ENCODE peak calls at places on chromosomes 4 and X, in eight cellular contexts. Q is spleen, L is endothelial cell, M is right lobe of liver, U is tibial nerve, W is Caco-2, H is HCT116, Z is left ventricle myocardium inferior. R is an unnamed sample.

GRCh38 chr4:141463678-141464077 is 172.7 kb upstream of the IL15 start:
- DNase-seq in U (no peak), Q (no peak), L (no peak), H (no peak), M (no peak), Z (no peak), W (no peak), R (no peak)

GRCh38 chrX:96311366-96311765 is 373.3 kb upstream of the DIAPH2 start:
- DNase-seq in W (no peak), M (no peak), U (no peak), L (no peak), Z (no peak), Q (no peak), H (no peak), R (no peak)

GRCh38 chr4:185534850-185535761 is at the start of gene PDLIM3:
- DNase-seq in W (peak), M (peak), H (peak), U (no peak), L (peak), Z (peak), Q (peak), R (peak)

GRCh38 chr4:41362647-41363383 is 106.1 kb downstream of the UCHL1 start:
- DNase-seq in H (no peak), U (no peak), Z (no peak), L (no peak), M (no peak), W (no peak), Q (peak), R (peak)

GRCh38 chr4:111930658-111931057 is 214.6 kb upstream of the FAM241A start:
- DNase-seq in M (no peak), Q (no peak), U (no peak), Z (no peak), H (no peak), L (no peak), W (no peak), R (no peak)

GRCh38 chr4:45172636-45173035 is 446.3 kb upstream of the GNPDA2 start:
- DNase-seq in Q (no peak), M (no peak), H (no peak), W (peak), U (no peak), Z (no peak), L (no peak), R (peak)

GRCh38 chr4:105166066-105166465 is 19.4 kb downstream of the TET2 start:
- DNase-seq in Q (no peak), W (no peak), H (no peak), U (no peak), L (no peak), Z (no peak), M (no peak), R (no peak)

GRCh38 chr4:157270108-157270507 is 49.6 kb downstream of the GRIA2 start:
- DNase-seq in L (no peak), Q (no peak), Z (no peak), H (no peak), W (no peak), U (no peak), M (no peak), R (no peak)

GRCh38 chrX:34404386-34405070 is 252.6 kb downstream of the TMEM47 start:
- DNase-seq in W (no peak), Z (no peak), L (no peak), U (peak), M (peak), H (no peak), Q (no peak), R (no peak)

GRCh38 chr4:47913328-47913727 is 1.1 kb downstream of the NFXL1 start:
- DNase-seq in W (no peak), U (no peak), Q (no peak), L (no peak), M (no peak), H (no peak), Z (no peak), R (no peak)

GRCh38 chr4:169024762-169025161 is 14.7 kb upstream of the CBR4 start:
- DNase-seq in H (peak), W (no peak), Q (no peak), U (peak), L (no peak), M (no peak), Z (no peak), R (no peak)

GRCh38 chr4:17846256-17846655 is 35.5 kb downstream of the NCAPG start:
- DNase-seq in U (no peak), Q (no peak), L (no peak), W (no peak), M (no peak), H (no peak), Z (no peak), R (no peak)

GRCh38 chr4:171813195-171813955 is at the start of gene GALNTL6:
- DNase-seq in H (no peak), L (peak), W (no peak), M (peak), Z (no peak), Q (peak), U (no peak), R (peak)

GRCh38 chr4:181194096-181194495 is 1049.1 kb upstream of the TENM3 start:
- DNase-seq in H (no peak), W (no peak), Z (no peak), M (no peak), Q (no peak), L (no peak), U (no peak), R (no peak)

GRCh38 chrX:150958177-150958576 is 25.0 kb upstream of the HMGB3 start:
- DNase-seq in M (no peak), W (no peak), Z (no peak), L (no peak), H (no peak), U (no peak), Q (no peak), R (no peak)

GRCh38 chr4:16055937-16056336 is 27.9 kb downstream of the PROM1 start:
- DNase-seq in Z (no peak), U (peak), W (no peak), Q (no peak), L (no peak), M (no peak), H (no peak), R (no peak)

GRCh38 chr4:80035336-80035735 is 37.7 kb downstream of the ANTXR2 start:
- DNase-seq in L (peak), U (no peak), W (no peak), H (no peak), M (no peak), Z (no peak), Q (no peak), R (no peak)

GRCh38 chr4:80036949-80037348 is 36.1 kb downstream of the ANTXR2 start:
- DNase-seq in M (no peak), U (no peak), L (no peak), Q (no peak), Z (no peak), H (no peak), W (no peak), R (no peak)

GRCh38 chr4:80029364-80029763 is 43.7 kb downstream of the ANTXR2 start:
- DNase-seq in Z (no peak), Q (no peak), U (no peak), L (no peak), M (no peak), W (no peak), H (no peak), R (no peak)

GRCh38 chr4:80036306-80036705 is 36.7 kb downstream of the ANTXR2 start:
- DNase-seq in L (no peak), H (no peak), M (no peak), Q (no peak), Z (no peak), U (no peak), W (no peak), R (no peak)

GRCh38 chr4:80033581-80033980 is 39.4 kb downstream of the ANTXR2 start:
- DNase-seq in Q (no peak), L (no peak), W (no peak), H (no peak), Z (no peak), M (no peak), U (no peak), R (no peak)
- TF ChIP-seq CTCF in Q (no peak), L (no peak), W (no peak), H (peak), Z (peak), M (no peak), U (no peak), R (peak)

GRCh38 chr4:115852767-115853091 is 739.3 kb upstream of the NDST4 start:
- DNase-seq in M (no peak), H (no peak), Q (no peak), W (no peak), U (no peak), L (no peak), Z (no peak), R (no peak)

GRCh38 chr4:115850799-115851509 is 737.5 kb upstream of the NDST4 start:
- DNase-seq in U (no peak), Z (no peak), L (no peak), W (no peak), M (no peak), Q (peak), H (no peak), R (no peak)

DNA sequence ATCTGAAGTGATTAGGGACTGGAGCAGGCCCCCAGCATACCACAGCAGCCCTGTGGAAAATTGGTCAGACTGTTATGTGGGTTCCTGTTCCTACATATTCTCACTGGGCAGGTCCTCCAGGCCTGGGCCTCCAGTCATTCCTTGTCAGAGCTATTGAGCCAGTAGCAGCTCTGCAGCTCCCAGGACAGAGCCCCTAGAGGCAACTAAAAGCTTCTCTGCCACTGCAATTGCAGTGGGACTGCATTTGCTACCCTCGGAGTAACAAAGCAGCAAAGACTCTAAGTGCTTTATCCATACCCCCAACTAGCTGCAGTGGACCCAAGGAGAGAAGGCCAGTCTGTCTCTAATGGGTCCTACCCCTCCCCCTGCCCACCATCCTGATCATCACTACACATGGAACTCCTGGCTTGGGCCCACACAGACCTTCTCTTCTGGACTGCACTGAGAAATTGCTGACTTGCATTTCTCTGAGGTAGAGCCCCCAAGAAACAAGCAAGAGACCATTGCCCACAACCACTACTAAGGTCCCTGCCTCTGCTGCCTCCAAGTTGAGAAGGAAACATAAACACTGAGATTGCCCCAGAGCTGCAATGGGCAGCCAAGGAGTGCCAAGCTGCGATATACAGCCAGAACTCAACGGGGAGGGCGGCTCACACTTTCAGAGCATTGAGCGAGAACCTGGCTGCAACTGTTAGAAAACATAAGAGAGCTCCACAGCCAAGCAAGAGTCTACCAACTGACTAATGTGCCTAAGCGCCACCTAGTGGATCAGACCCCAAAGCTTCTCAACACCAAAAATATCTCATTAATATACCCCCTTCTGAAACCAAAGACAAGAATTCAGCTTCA is 738.7 kb upstream of the NDST4 start:
- DNase-seq in W (peak), H (peak), M (peak), L (peak), Z (no peak), Q (peak), U (peak), R (peak)
- TF ChIP-seq CTCF in W (peak), H (peak), M (peak), L (peak), Z (peak), Q (peak), U (no peak), R (peak)

DNA sequence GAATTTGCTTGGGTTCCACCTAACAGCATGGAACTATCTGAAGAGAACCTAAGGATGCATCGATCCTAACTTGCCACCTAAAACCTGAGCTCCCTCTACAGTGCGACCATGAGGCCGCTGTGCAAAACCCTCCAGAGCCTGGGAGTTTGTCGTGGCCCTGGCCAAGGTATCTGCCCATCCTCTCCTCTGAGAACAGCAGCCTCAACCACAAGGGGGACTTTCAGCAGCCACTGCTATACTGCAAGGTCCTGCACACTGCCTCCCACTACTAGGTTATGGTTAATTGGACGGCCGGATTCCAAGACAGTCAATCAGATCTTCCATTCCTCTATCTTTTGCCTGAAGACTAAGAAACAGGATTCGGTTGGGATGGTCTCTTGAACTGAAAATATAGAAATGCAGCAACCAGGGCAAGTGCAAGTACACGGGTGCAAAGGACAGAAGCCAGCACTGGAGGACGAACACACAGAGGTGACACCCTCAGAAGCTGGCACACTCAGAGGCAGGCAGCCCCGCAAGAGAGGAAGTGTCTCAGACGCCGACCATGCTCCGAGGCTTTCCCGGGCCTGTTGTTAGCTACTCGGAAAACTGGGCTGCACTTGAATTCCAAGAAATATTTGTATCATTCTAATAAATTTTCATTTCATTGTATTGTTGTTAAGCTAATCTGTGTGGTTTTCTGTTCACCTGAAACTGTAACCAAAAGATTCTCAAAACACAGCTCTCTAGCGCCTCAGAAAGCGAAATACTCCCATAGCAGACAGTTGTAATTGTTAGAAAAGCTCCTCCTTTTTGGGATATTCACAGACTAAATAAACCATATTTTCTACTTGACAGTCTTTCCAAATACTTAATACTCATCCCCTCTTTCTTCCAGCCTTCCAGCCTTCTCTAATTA is 63.3 kb downstream of the AFAP1 start:
- DNase-seq in U (no peak), W (peak), Q (no peak), M (no peak), H (no peak), L (peak), Z (no peak), R (peak)
- TF ChIP-seq CTCF in U (no peak), W (peak), Q (no peak), M (no peak), H (peak), L (no peak), Z (peak), R (peak)

GRCh38 chrX:17559728-17560379 is 177.4 kb upstream of the SCML1 start:
- DNase-seq in M (no peak), Z (no peak), L (no peak), H (peak), U (no peak), Q (no peak), W (no peak), R (no peak)
- TF ChIP-seq CTCF in M (no peak), Z (no peak), L (no peak), H (no peak), U (no peak), Q (no peak), W (no peak), R (no peak)

DNA sequence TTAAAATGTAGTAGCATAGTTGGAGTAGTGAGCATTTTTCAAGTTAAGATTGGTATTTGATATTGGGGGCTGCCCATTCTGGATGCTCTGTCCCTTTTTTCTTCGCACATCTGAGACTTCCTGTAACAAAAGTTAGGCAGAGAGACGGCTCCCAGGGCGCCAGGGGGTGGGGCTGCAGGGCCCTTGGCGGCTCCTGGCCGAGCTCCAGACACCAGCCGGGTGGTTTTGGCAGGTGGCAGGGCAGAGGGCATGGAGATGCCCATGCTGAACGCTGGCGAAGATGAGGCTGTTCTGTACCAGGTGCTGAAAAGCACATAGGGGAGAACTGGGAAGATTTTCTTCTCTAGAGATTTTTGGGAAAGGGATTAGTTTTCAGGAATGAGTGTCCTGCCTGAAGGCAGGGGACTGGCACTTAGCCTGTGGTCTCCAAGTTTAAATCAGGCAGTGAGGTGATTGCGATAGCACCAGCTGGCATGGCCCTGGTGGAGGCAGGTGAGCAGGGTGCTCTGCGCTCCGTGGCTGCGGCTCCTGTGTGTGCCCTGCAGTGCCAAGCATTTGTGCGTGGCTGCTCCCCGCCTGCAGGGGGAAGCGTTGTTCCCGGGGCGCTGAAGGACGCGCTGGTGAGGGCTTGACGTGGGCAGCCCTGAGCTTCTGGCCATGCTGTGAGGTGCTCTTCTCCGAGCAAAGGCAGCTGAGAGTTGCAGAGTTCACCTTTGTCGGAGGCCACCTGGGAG is 23.6 kb upstream of the HGFAC start:
- DNase-seq in H (no peak), L (no peak), M (peak), W (no peak), Q (peak), U (no peak), Z (peak), R (no peak)
- TF ChIP-seq CTCF in H (peak), L (no peak), M (no peak), W (no peak), Q (no peak), U (no peak), Z (no peak), R (no peak)

GRCh38 chr4:155999743-156000142 is 46.1 kb upstream of the CTSO start:
- DNase-seq in Q (no peak), W (no peak), H (peak), Z (no peak), L (peak), M (no peak), U (peak), R (peak)
- TF ChIP-seq CTCF in Q (no peak), W (no peak), H (peak), Z (peak), L (peak), M (no peak), U (no peak), R (peak)

GRCh38 chrX:130902783-130903613 is at the start of gene ENOX2:
- DNase-seq in W (peak), Q (peak), Z (peak), H (peak), L (peak), U (peak), M (peak), R (peak)
- TF ChIP-seq CTCF in W (no peak), Q (no peak), Z (peak), H (no peak), L (no peak), U (peak), M (no peak), R (no peak)

GRCh38 chrX:110145854-110146253 is 142.9 kb downstream of the TMEM164 start:
- DNase-seq in L (peak), U (no peak), W (no peak), Z (no peak), Q (no peak), H (no peak), M (no peak), R (peak)
- TF ChIP-seq CTCF in L (peak), U (peak), W (peak), Z (peak), Q (peak), H (peak), M (peak), R (peak)

R was measured in nephron progenitor cell.